ENCODE peak calls at places on chromosomes 11 and 22, in ten cellular contexts. One of them, this sample, is unnamed.

GRCh38 chr22:30298005-30298701 is 8.8 kb upstream of the CASTOR1 start:
- DNase-seq in dorsolateral prefrontal cortex: no peak
- DNase-seq in iris pigment epithelial cell: no peak
- DNase-seq in anterior cingulate cortex: no peak
- DNase-seq in breast epithelium: peak
- DNase-seq in HT1080: no peak
- DNase-seq in fibroblast of lung: no peak
- DNase-seq in mesenteric fat pad: no peak
- DNase-seq in ovary: no peak
- DNase-seq in bronchial epithelial cell: peak
- DNase-seq in this sample: no peak

GRCh38 chr22:18064636-18065035 is 13.2 kb upstream of the PEX26 start:
- DNase-seq in dorsolateral prefrontal cortex: no peak
- DNase-seq in iris pigment epithelial cell: no peak
- DNase-seq in anterior cingulate cortex: no peak
- DNase-seq in breast epithelium: no peak
- DNase-seq in HT1080: no peak
- DNase-seq in fibroblast of lung: no peak
- DNase-seq in mesenteric fat pad: no peak
- DNase-seq in ovary: no peak
- DNase-seq in bronchial epithelial cell: peak
- DNase-seq in this sample: no peak

GRCh38 chr11:125787827-125788226 is at the start of gene PATE3:
- DNase-seq in dorsolateral prefrontal cortex: no peak
- DNase-seq in iris pigment epithelial cell: no peak
- DNase-seq in anterior cingulate cortex: no peak
- DNase-seq in breast epithelium: no peak
- DNase-seq in HT1080: no peak
- DNase-seq in fibroblast of lung: no peak
- DNase-seq in mesenteric fat pad: no peak
- DNase-seq in ovary: no peak
- DNase-seq in bronchial epithelial cell: no peak
- DNase-seq in this sample: no peak

GRCh38 chr11:118928870-118929495 is 3.3 kb upstream of the BCL9L start:
- DNase-seq in dorsolateral prefrontal cortex: no peak
- DNase-seq in iris pigment epithelial cell: peak
- DNase-seq in anterior cingulate cortex: no peak
- DNase-seq in breast epithelium: no peak
- DNase-seq in HT1080: peak
- DNase-seq in fibroblast of lung: peak
- DNase-seq in mesenteric fat pad: no peak
- DNase-seq in ovary: peak
- DNase-seq in bronchial epithelial cell: no peak
- DNase-seq in this sample: peak

GRCh38 chr11:66081505-66081904 is 11.4 kb downstream of the PACS1 start:
- DNase-seq in dorsolateral prefrontal cortex: no peak
- DNase-seq in iris pigment epithelial cell: peak
- DNase-seq in anterior cingulate cortex: no peak
- DNase-seq in breast epithelium: peak
- DNase-seq in HT1080: peak
- DNase-seq in fibroblast of lung: no peak
- DNase-seq in mesenteric fat pad: no peak
- DNase-seq in ovary: no peak
- DNase-seq in bronchial epithelial cell: peak
- DNase-seq in this sample: no peak

GRCh38 chr11:82942376-82942775 is 40.8 kb downstream of the DDIAS start:
- DNase-seq in dorsolateral prefrontal cortex: no peak
- DNase-seq in iris pigment epithelial cell: no peak
- DNase-seq in anterior cingulate cortex: no peak
- DNase-seq in breast epithelium: no peak
- DNase-seq in HT1080: no peak
- DNase-seq in fibroblast of lung: no peak
- DNase-seq in mesenteric fat pad: no peak
- DNase-seq in ovary: no peak
- DNase-seq in bronchial epithelial cell: no peak
- DNase-seq in this sample: no peak

GRCh38 chr22:40241200-40241763 is 63.6 kb downstream of the TNRC6B start:
- DNase-seq in dorsolateral prefrontal cortex: no peak
- DNase-seq in iris pigment epithelial cell: no peak
- DNase-seq in anterior cingulate cortex: no peak
- DNase-seq in breast epithelium: no peak
- DNase-seq in HT1080: no peak
- DNase-seq in fibroblast of lung: no peak
- DNase-seq in mesenteric fat pad: no peak
- DNase-seq in ovary: no peak
- DNase-seq in bronchial epithelial cell: no peak
- DNase-seq in this sample: no peak

GRCh38 chr11:86237267-86237804 is 7.2 kb upstream of the EED start:
- DNase-seq in dorsolateral prefrontal cortex: no peak
- DNase-seq in iris pigment epithelial cell: no peak
- DNase-seq in anterior cingulate cortex: no peak
- DNase-seq in breast epithelium: no peak
- DNase-seq in HT1080: no peak
- DNase-seq in fibroblast of lung: no peak
- DNase-seq in mesenteric fat pad: no peak
- DNase-seq in ovary: no peak
- DNase-seq in bronchial epithelial cell: no peak
- DNase-seq in this sample: no peak

GRCh38 chr11:9758676-9759518 is 95.0 kb downstream of the SWAP70 start:
- DNase-seq in dorsolateral prefrontal cortex: peak
- DNase-seq in iris pigment epithelial cell: peak
- DNase-seq in anterior cingulate cortex: no peak
- DNase-seq in breast epithelium: peak
- DNase-seq in HT1080: peak
- DNase-seq in fibroblast of lung: peak
- DNase-seq in mesenteric fat pad: peak
- DNase-seq in ovary: peak
- DNase-seq in bronchial epithelial cell: peak
- DNase-seq in this sample: peak

GRCh38 chr11:67312187-67313021 is 9.1 kb downstream of the SSH3 start:
- DNase-seq in dorsolateral prefrontal cortex: no peak
- DNase-seq in iris pigment epithelial cell: no peak
- DNase-seq in anterior cingulate cortex: no peak
- DNase-seq in breast epithelium: peak
- DNase-seq in HT1080: no peak
- DNase-seq in fibroblast of lung: no peak
- DNase-seq in mesenteric fat pad: peak
- DNase-seq in ovary: no peak
- DNase-seq in bronchial epithelial cell: peak
- DNase-seq in this sample: no peak

This sample was measured in IMR-90.